ENCODE peak calls at places on chromosomes 7 and 10, in four cellular contexts. One of them, this sample, is unnamed.

GRCh38 chr7:13169356-13169755 is 481.9 kb downstream of the ARL4A start:
- DNase-seq in mesendoderm: no peak
- DNase-seq in H9: no peak
- DNase-seq in IMR-90: no peak
- DNase-seq in this sample: no peak

GRCh38 chr7:4261038-4261960 is 420.8 kb upstream of the FOXK1 start:
- DNase-seq in mesendoderm: no peak
- DNase-seq in H9: no peak
- DNase-seq in IMR-90: no peak
- DNase-seq in this sample: no peak

GRCh38 chr7:94975316-94975715 is 67.9 kb downstream of the PPP1R9A start:
- DNase-seq in IMR-90: no peak
- DNase-seq in H9: no peak
- DNase-seq in mesendoderm: no peak
- DNase-seq in this sample: no peak

GRCh38 chr7:33762153-33762902 is 143.0 kb upstream of the BMPER start:
- DNase-seq in IMR-90: no peak
- DNase-seq in mesendoderm: peak
- DNase-seq in H9: no peak
- DNase-seq in this sample: no peak

GRCh38 chr10:89251417-89252224 is at the start of gene LIPA:
- DNase-seq in H9: peak
- DNase-seq in mesendoderm: peak
- DNase-seq in IMR-90: peak
- DNase-seq in this sample: peak

GRCh38 chr10:120562956-120563355 is 105.9 kb downstream of the PLPP4 start:
- DNase-seq in IMR-90: no peak
- DNase-seq in mesendoderm: no peak
- DNase-seq in H9: no peak
- DNase-seq in this sample: no peak

GRCh38 chr10:88465765-88466164 is 117.4 kb downstream of the RNLS start:
- DNase-seq in mesendoderm: no peak
- DNase-seq in IMR-90: no peak
- DNase-seq in H9: no peak
- DNase-seq in this sample: no peak

GRCh38 chr10:34821587-34822585 is 6.8 kb upstream of the PARD3 start:
- DNase-seq in mesendoderm: no peak
- DNase-seq in H9: no peak
- DNase-seq in IMR-90: peak
- DNase-seq in this sample: no peak

GRCh38 chr10:26199841-26200240 is 16.7 kb upstream of the GAD2 start:
- DNase-seq in mesendoderm: peak
- DNase-seq in IMR-90: no peak
- DNase-seq in H9: no peak
- DNase-seq in this sample: no peak

GRCh38 chr7:15723840-15724239 is 37.4 kb upstream of the MEOX2 start:
- DNase-seq in H9: no peak
- DNase-seq in IMR-90: no peak
- DNase-seq in mesendoderm: no peak
- DNase-seq in this sample: no peak

GRCh38 chr7:1278543-1278942 is 45.9 kb downstream of the UNCX start:
- DNase-seq in H9: no peak
- DNase-seq in mesendoderm: no peak
- DNase-seq in IMR-90: no peak
- DNase-seq in this sample: no peak

GRCh38 chr7:86939197-86939814 is 120.1 kb downstream of the ELAPOR2 start:
- DNase-seq in IMR-90: peak
- DNase-seq in mesendoderm: peak
- DNase-seq in H9: peak
- DNase-seq in this sample: no peak

GRCh38 chr10:63464402-63465292 is 1.1 kb downstream of the JMJD1C start:
- DNase-seq in mesendoderm: no peak
- DNase-seq in H9: no peak
- DNase-seq in IMR-90: peak
- DNase-seq in this sample: no peak

GRCh38 chr7:47581821-47582747 is at the start of gene TNS3:
- DNase-seq in mesendoderm: peak
- DNase-seq in H9: peak
- DNase-seq in IMR-90: peak
- DNase-seq in this sample: no peak

GRCh38 chr10:27742926-27743735 is 2.5 kb downstream of the MKX start:
- DNase-seq in mesendoderm: peak
- DNase-seq in IMR-90: no peak
- DNase-seq in H9: peak
- DNase-seq in this sample: no peak

GRCh38 chr7:139034855-139035587 is 821 bp downstream of the ZC3HAV1L start:
- DNase-seq in mesendoderm: peak
- DNase-seq in IMR-90: peak
- DNase-seq in H9: peak
- DNase-seq in this sample: peak

GRCh38 chr7:916291-916941 is 38.1 kb downstream of the ADAP1 start:
- DNase-seq in H9: no peak
- DNase-seq in IMR-90: no peak
- DNase-seq in mesendoderm: no peak
- DNase-seq in this sample: no peak

GRCh38 chr10:17599089-17599488 is 18.1 kb downstream of the HACD1 start:
- DNase-seq in H9: no peak
- DNase-seq in IMR-90: peak
- DNase-seq in mesendoderm: peak
- DNase-seq in this sample: no peak

GRCh38 chr7:127983804-127984332 is 47.4 kb downstream of the LRRC4 start:
- DNase-seq in H9: no peak
- DNase-seq in IMR-90: peak
- DNase-seq in mesendoderm: peak
- DNase-seq in this sample: no peak

GRCh38 chr7:81691199-81691821 is 78.5 kb downstream of the HGF start:
- DNase-seq in IMR-90: peak
- DNase-seq in H9: no peak
- DNase-seq in mesendoderm: no peak
- DNase-seq in this sample: no peak

GRCh38 chr7:81693080-81693479 is 76.8 kb downstream of the HGF start:
- DNase-seq in H9: no peak
- DNase-seq in mesendoderm: no peak
- DNase-seq in IMR-90: no peak
- DNase-seq in this sample: no peak

GRCh38 chr7:81690688-81691087 is 79.2 kb downstream of the HGF start:
- DNase-seq in H9: no peak
- DNase-seq in IMR-90: no peak
- DNase-seq in mesendoderm: no peak
- DNase-seq in this sample: no peak

GRCh38 chr7:81693894-81694293 is 76.0 kb downstream of the HGF start:
- DNase-seq in IMR-90: no peak
- DNase-seq in mesendoderm: no peak
- DNase-seq in H9: no peak
- DNase-seq in this sample: no peak

GRCh38 chr7:81692146-81692905 is 77.5 kb downstream of the HGF start:
- DNase-seq in mesendoderm: no peak
- DNase-seq in IMR-90: peak
- DNase-seq in H9: no peak
- DNase-seq in this sample: no peak
- H4K5ac ChIP-seq in mesendoderm: no peak
- H4K5ac ChIP-seq in IMR-90: peak
- H4K5ac ChIP-seq in H9: no peak
- H4K5ac ChIP-seq in this sample: no peak

GRCh38 chr10:103636492-103636891 is 143.0 kb downstream of the NEURL1 start:
- DNase-seq in H9: peak
- DNase-seq in mesendoderm: peak
- DNase-seq in IMR-90: no peak
- DNase-seq in this sample: peak
- H4K5ac ChIP-seq in H9: no peak
- H4K5ac ChIP-seq in mesendoderm: no peak
- H4K5ac ChIP-seq in IMR-90: no peak
- H4K5ac ChIP-seq in this sample: no peak

GRCh38 chr10:12428447-12429135 is 79.2 kb downstream of the CAMK1D start:
- DNase-seq in IMR-90: no peak
- DNase-seq in H9: no peak
- DNase-seq in mesendoderm: no peak
- DNase-seq in this sample: no peak
- H4K5ac ChIP-seq in IMR-90: no peak
- H4K5ac ChIP-seq in H9: no peak
- H4K5ac ChIP-seq in mesendoderm: no peak
- H4K5ac ChIP-seq in this sample: no peak

DNA sequence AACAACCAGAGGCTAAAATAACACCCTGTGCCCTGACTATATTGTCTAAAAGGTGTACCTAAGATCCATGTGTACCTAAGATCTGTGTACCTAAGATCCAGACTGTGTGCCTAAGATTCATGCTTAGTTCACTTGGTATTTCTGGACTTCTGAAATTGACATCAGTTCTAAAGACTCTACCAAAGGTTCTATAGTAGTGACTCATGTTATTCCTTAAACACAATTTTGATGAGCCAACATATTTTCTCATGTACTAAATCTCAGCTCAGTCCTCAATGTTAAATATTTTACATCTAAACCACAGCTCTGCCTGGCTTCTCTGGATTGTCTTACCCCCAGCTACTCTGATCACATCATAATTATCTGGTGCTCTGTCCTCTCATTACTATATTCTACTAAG is 802.3 kb upstream of the SORCS1 start:
- DNase-seq in H9: no peak
- DNase-seq in IMR-90: no peak
- DNase-seq in mesendoderm: no peak
- DNase-seq in this sample: no peak
- H4K5ac ChIP-seq in H9: no peak
- H4K5ac ChIP-seq in IMR-90: no peak
- H4K5ac ChIP-seq in mesendoderm: no peak
- H4K5ac ChIP-seq in this sample: no peak

GRCh38 chr7:133797355-133797754 is 329.8 kb upstream of the LRGUK start:
- DNase-seq in mesendoderm: no peak
- DNase-seq in H9: no peak
- DNase-seq in IMR-90: no peak
- DNase-seq in this sample: no peak

GRCh38 chr7:133796778-133797177 is 330.4 kb upstream of the LRGUK start:
- DNase-seq in mesendoderm: no peak
- DNase-seq in H9: no peak
- DNase-seq in IMR-90: no peak
- DNase-seq in this sample: no peak

GRCh38 chr7:133795061-133795460 is 332.1 kb upstream of the LRGUK start:
- DNase-seq in H9: no peak
- DNase-seq in IMR-90: no peak
- DNase-seq in mesendoderm: no peak
- DNase-seq in this sample: no peak

GRCh38 chr7:133797818-133798485 is 329.2 kb upstream of the LRGUK start:
- DNase-seq in H9: no peak
- DNase-seq in IMR-90: peak
- DNase-seq in mesendoderm: no peak
- DNase-seq in this sample: no peak

GRCh38 chr7:133794490-133794889 is 332.6 kb upstream of the LRGUK start:
- DNase-seq in IMR-90: peak
- DNase-seq in mesendoderm: no peak
- DNase-seq in H9: no peak
- DNase-seq in this sample: no peak
- H4K5ac ChIP-seq in IMR-90: no peak
- H4K5ac ChIP-seq in mesendoderm: no peak
- H4K5ac ChIP-seq in H9: no peak
- H4K5ac ChIP-seq in this sample: no peak

GRCh38 chr10:94005050-94005449 is 11.3 kb downstream of the PLCE1 start:
- DNase-seq in H9: no peak
- DNase-seq in mesendoderm: no peak
- DNase-seq in IMR-90: peak
- DNase-seq in this sample: no peak
- H4K5ac ChIP-seq in H9: no peak
- H4K5ac ChIP-seq in mesendoderm: no peak
- H4K5ac ChIP-seq in IMR-90: no peak
- H4K5ac ChIP-seq in this sample: no peak

GRCh38 chr7:142897691-142898090 is 12.1 kb upstream of the TRPV6 start:
- DNase-seq in IMR-90: no peak
- DNase-seq in H9: no peak
- DNase-seq in mesendoderm: no peak
- DNase-seq in this sample: no peak
- H4K5ac ChIP-seq in IMR-90: no peak
- H4K5ac ChIP-seq in H9: no peak
- H4K5ac ChIP-seq in mesendoderm: no peak
- H4K5ac ChIP-seq in this sample: no peak

This sample was measured in H1.